ENCODE peak calls at places on chromosomes 16 and 17, in six cellular contexts. O is activated T-cell treated with anti-CD3 and anti-CD28 coated beads, Interleukin-2, amount 50 U/mL, for 72 hours; K is left colon; U is stimulated activated naive CD8-positive, alpha-beta T cell treated with anti-CD3 and anti-CD28 coated beads, Interleukin-15, amount 100 ng/mL, for 72 hours; F is lower lobe of right lung; Q is BJ. T is an unnamed sample.

GRCh38 chr16:57175896-57176295 is 9.9 kb downstream of the PSME3IP1 start:
- DNase-seq in O (no peak), K (no peak), U (no peak), F (no peak), Q (no peak), T (no peak)

GRCh38 chr17:42182927-42183734 is 2.1 kb downstream of the HCRT start:
- DNase-seq in O (no peak), K (no peak), U (no peak), F (no peak), Q (no peak), T (no peak)

GRCh38 chr16:30535106-30535776 is 583 bp upstream of the ZNF747 start:
- DNase-seq in O (no peak), K (no peak), U (no peak), F (no peak), Q (no peak), T (no peak)

GRCh38 chr16:82016268-82016667 is 5.0 kb upstream of the SDR42E1 start:
- DNase-seq in O (no peak), K (no peak), U (no peak), F (no peak), Q (no peak), T (no peak)

GRCh38 chr16:30996324-30996999 is 11.5 kb downstream of the HSD3B7 start:
- DNase-seq in O (no peak), K (peak), U (no peak), F (no peak), Q (no peak), T (no peak)

GRCh38 chr16:2842340-2843000 is 12.4 kb downstream of the ZG16B start:
- DNase-seq in O (peak), K (peak), U (peak), F (peak), Q (no peak), T (peak)

GRCh38 chr17:17837966-17838962 is 1.5 kb upstream of the SREBF1 start:
- DNase-seq in O (no peak), K (peak), U (no peak), F (peak), Q (no peak), T (peak)

GRCh38 chr16:12458591-12459400 is 344.9 kb downstream of the CPPED1 start:
- DNase-seq in O (peak), K (peak), U (peak), F (peak), Q (no peak), T (peak)

GRCh38 chr16:1258906-1259759 is 3.3 kb downstream of the TPSD1 start:
- DNase-seq in O (no peak), K (no peak), U (no peak), F (no peak), Q (no peak), T (no peak)

GRCh38 chr16:56401482-56401881 is 23.9 kb downstream of the AMFR start:
- DNase-seq in O (no peak), K (no peak), U (no peak), F (no peak), Q (no peak), T (no peak)

GRCh38 chr17:72158895-72159885 is 38.4 kb downstream of the SOX9 start:
- DNase-seq in O (no peak), K (no peak), U (no peak), F (no peak), Q (no peak), T (no peak)

GRCh38 chr17:40404003-40404402 is 13.7 kb downstream of the TOP2A start:
- DNase-seq in O (no peak), K (no peak), U (no peak), F (no peak), Q (no peak), T (no peak)

GRCh38 chr17:62179525-62180161 is 114.6 kb upstream of the MED13 start:
- DNase-seq in O (no peak), K (no peak), U (no peak), F (no peak), Q (no peak), T (no peak)

GRCh38 chr16:55392701-55393100 is 68.7 kb downstream of the IRX6 start:
- DNase-seq in O (no peak), K (no peak), U (no peak), F (no peak), Q (no peak), T (no peak)

GRCh38 chr17:148757-149156 is 11.4 kb downstream of the SCGB1C2 start:
- DNase-seq in O (no peak), K (no peak), U (no peak), F (peak), Q (no peak), T (peak)

GRCh38 chr17:77569846-77570564 is 388.5 kb upstream of the TNRC6C start:
- DNase-seq in O (no peak), K (no peak), U (no peak), F (peak), Q (no peak), T (no peak)

GRCh38 chr17:40558300-40558584 is 7.0 kb downstream of the CCR7 start:
- DNase-seq in O (no peak), K (no peak), U (no peak), F (no peak), Q (no peak), T (peak)

GRCh38 chr17:64063766-64064224 is 43.4 kb upstream of the ICAM2 start:
- DNase-seq in O (peak), K (peak), U (peak), F (peak), Q (no peak), T (peak)

GRCh38 chr17:34556384-34556783 is 23.0 kb upstream of the TMEM132E start:
- DNase-seq in O (no peak), K (no peak), U (no peak), F (no peak), Q (no peak), T (no peak)

GRCh38 chr17:66548158-66548557 is 245.7 kb downstream of the PRKCA start:
- DNase-seq in O (peak), K (no peak), U (peak), F (no peak), Q (no peak), T (no peak)

GRCh38 chr16:75550211-75550662 is 5.8 kb downstream of the TMEM231 start:
- DNase-seq in O (peak), K (peak), U (peak), F (no peak), Q (no peak), T (no peak)

GRCh38 chr16:82694239-82694874 is 67.6 kb downstream of the CDH13 start:
- DNase-seq in O (no peak), K (no peak), U (no peak), F (no peak), Q (peak), T (no peak)

GRCh38 chr16:1047801-1048200 is 24.7 kb upstream of the SSTR5 start:
- DNase-seq in O (no peak), K (no peak), U (no peak), F (no peak), Q (no peak), T (no peak)

GRCh38 chr17:82924812-82925211 is 85.0 kb upstream of the ZNF750 start:
- DNase-seq in O (no peak), K (no peak), U (no peak), F (peak), Q (no peak), T (peak)

GRCh38 chr16:68658974-68659360 is 13.9 kb downstream of the CDH3 start:
- DNase-seq in O (no peak), K (no peak), U (no peak), F (no peak), Q (no peak), T (no peak)